ENCODE peak calls at places on chromosomes 4 and X, in six cellular contexts. One of them, this sample, is unnamed.

GRCh38 chr4:181235361-181235760 is 1007.8 kb upstream of the TENM3 start:
- DNase-seq in pancreas: no peak
- DNase-seq in transverse colon: no peak
- DNase-seq in Panc1: no peak
- DNase-seq in tibial artery: no peak
- DNase-seq in A673: no peak
- DNase-seq in this sample: no peak

GRCh38 chr4:25863347-25863784 is 578 bp upstream of the SEL1L3 start:
- DNase-seq in pancreas: peak
- DNase-seq in transverse colon: peak
- DNase-seq in Panc1: no peak
- DNase-seq in tibial artery: no peak
- DNase-seq in A673: no peak
- DNase-seq in this sample: peak

GRCh38 chr4:126701756-126702155 is 931.0 kb upstream of the INTU start:
- DNase-seq in pancreas: no peak
- DNase-seq in transverse colon: no peak
- DNase-seq in Panc1: no peak
- DNase-seq in tibial artery: no peak
- DNase-seq in A673: no peak
- DNase-seq in this sample: no peak

GRCh38 chr4:123386608-123387007 is 10.0 kb upstream of the SPRY1 start:
- DNase-seq in pancreas: no peak
- DNase-seq in transverse colon: no peak
- DNase-seq in Panc1: no peak
- DNase-seq in tibial artery: no peak
- DNase-seq in A673: no peak
- DNase-seq in this sample: no peak

GRCh38 chr4:143773998-143774898 is 73.8 kb upstream of the FREM3 start:
- DNase-seq in pancreas: no peak
- DNase-seq in transverse colon: peak
- DNase-seq in Panc1: peak
- DNase-seq in tibial artery: no peak
- DNase-seq in A673: peak
- DNase-seq in this sample: no peak

GRCh38 chr4:41257901-41258300 is 1.2 kb downstream of the UCHL1 start:
- DNase-seq in pancreas: no peak
- DNase-seq in transverse colon: no peak
- DNase-seq in Panc1: no peak
- DNase-seq in tibial artery: no peak
- DNase-seq in A673: peak
- DNase-seq in this sample: no peak

GRCh38 chr4:109191216-109191615 is 111.2 kb downstream of the COL25A1 start:
- DNase-seq in pancreas: no peak
- DNase-seq in transverse colon: no peak
- DNase-seq in Panc1: no peak
- DNase-seq in tibial artery: no peak
- DNase-seq in A673: no peak
- DNase-seq in this sample: no peak

GRCh38 chrX:30219372-30219771 is 4.0 kb downstream of the MAGEB2 start:
- DNase-seq in pancreas: no peak
- DNase-seq in transverse colon: no peak
- DNase-seq in Panc1: no peak
- DNase-seq in tibial artery: no peak
- DNase-seq in A673: no peak
- DNase-seq in this sample: no peak

GRCh38 chrX:13411496-13412207 is 91.8 kb upstream of the ATXN3L start:
- DNase-seq in pancreas: no peak
- DNase-seq in transverse colon: no peak
- DNase-seq in Panc1: no peak
- DNase-seq in tibial artery: no peak
- DNase-seq in A673: no peak
- DNase-seq in this sample: no peak

GRCh38 chr4:105472871-105473339 is 957 bp downstream of the PPA2 start:
- DNase-seq in pancreas: no peak
- DNase-seq in transverse colon: no peak
- DNase-seq in Panc1: no peak
- DNase-seq in tibial artery: no peak
- DNase-seq in A673: no peak
- DNase-seq in this sample: no peak

GRCh38 chr4:25862411-25863346 is at the start of gene SEL1L3:
- DNase-seq in pancreas: peak
- DNase-seq in transverse colon: peak
- DNase-seq in Panc1: no peak
- DNase-seq in tibial artery: no peak
- DNase-seq in A673: peak
- DNase-seq in this sample: peak

GRCh38 chrX:34563809-34564208 is 93.3 kb downstream of the TMEM47 start:
- DNase-seq in pancreas: no peak
- DNase-seq in transverse colon: no peak
- DNase-seq in Panc1: no peak
- DNase-seq in tibial artery: no peak
- DNase-seq in A673: no peak
- DNase-seq in this sample: no peak

GRCh38 chr4:115687356-115687755 is 573.9 kb upstream of the NDST4 start:
- DNase-seq in pancreas: no peak
- DNase-seq in transverse colon: no peak
- DNase-seq in Panc1: no peak
- DNase-seq in tibial artery: no peak
- DNase-seq in A673: peak
- DNase-seq in this sample: no peak

GRCh38 chrX:115949900-115950822 is 220.4 kb upstream of the AGTR2 start:
- DNase-seq in pancreas: peak
- DNase-seq in transverse colon: peak
- DNase-seq in Panc1: no peak
- DNase-seq in tibial artery: no peak
- DNase-seq in A673: peak
- DNase-seq in this sample: no peak

GRCh38 chr4:97216031-97216430 is 927.2 kb downstream of the STPG2 start:
- DNase-seq in pancreas: no peak
- DNase-seq in transverse colon: no peak
- DNase-seq in Panc1: no peak
- DNase-seq in tibial artery: no peak
- DNase-seq in A673: no peak
- DNase-seq in this sample: no peak

GRCh38 chr4:65799513-65799912 is 129.2 kb upstream of the EPHA5 start:
- DNase-seq in pancreas: no peak
- DNase-seq in transverse colon: no peak
- DNase-seq in Panc1: no peak
- DNase-seq in tibial artery: no peak
- DNase-seq in A673: no peak
- DNase-seq in this sample: no peak

GRCh38 chr4:40559585-40560465 is 69.8 kb downstream of the RBM47 start:
- DNase-seq in pancreas: no peak
- DNase-seq in transverse colon: no peak
- DNase-seq in Panc1: no peak
- DNase-seq in tibial artery: no peak
- DNase-seq in A673: no peak
- DNase-seq in this sample: no peak

GRCh38 chr4:37000281-37000680 is 244.3 kb upstream of the NWD2 start:
- DNase-seq in pancreas: no peak
- DNase-seq in transverse colon: no peak
- DNase-seq in Panc1: no peak
- DNase-seq in tibial artery: no peak
- DNase-seq in A673: no peak
- DNase-seq in this sample: no peak

GRCh38 chr4:7287274-7287917 is 95.1 kb downstream of the SORCS2 start:
- DNase-seq in pancreas: no peak
- DNase-seq in transverse colon: no peak
- DNase-seq in Panc1: no peak
- DNase-seq in tibial artery: no peak
- DNase-seq in A673: no peak
- DNase-seq in this sample: no peak

GRCh38 chr4:101953949-101954348 is 163.4 kb downstream of the BANK1 start:
- DNase-seq in pancreas: no peak
- DNase-seq in transverse colon: no peak
- DNase-seq in Panc1: no peak
- DNase-seq in tibial artery: no peak
- DNase-seq in A673: peak
- DNase-seq in this sample: no peak

GRCh38 chr4:54930226-54930625 is 195.2 kb downstream of the KDR start:
- DNase-seq in pancreas: no peak
- DNase-seq in transverse colon: no peak
- DNase-seq in Panc1: no peak
- DNase-seq in tibial artery: no peak
- DNase-seq in A673: no peak
- DNase-seq in this sample: no peak

GRCh38 chr4:121789960-121790829 is 10.9 kb upstream of the EXOSC9 start:
- DNase-seq in pancreas: no peak
- DNase-seq in transverse colon: no peak
- DNase-seq in Panc1: no peak
- DNase-seq in tibial artery: no peak
- DNase-seq in A673: peak
- DNase-seq in this sample: no peak

GRCh38 chr4:7361256-7361655 is 73.5 kb downstream of the PSAPL1 start:
- DNase-seq in pancreas: no peak
- DNase-seq in transverse colon: no peak
- DNase-seq in Panc1: no peak
- DNase-seq in tibial artery: no peak
- DNase-seq in A673: no peak
- DNase-seq in this sample: no peak

GRCh38 chr4:78608684-78609083 is 57.1 kb downstream of the ANXA3 start:
- DNase-seq in pancreas: no peak
- DNase-seq in transverse colon: no peak
- DNase-seq in Panc1: no peak
- DNase-seq in tibial artery: no peak
- DNase-seq in A673: no peak
- DNase-seq in this sample: no peak

GRCh38 chr4:86043755-86044592 is 315.9 kb downstream of the MAPK10 start:
- DNase-seq in pancreas: no peak
- DNase-seq in transverse colon: no peak
- DNase-seq in Panc1: no peak
- DNase-seq in tibial artery: no peak
- DNase-seq in A673: peak
- DNase-seq in this sample: no peak

GRCh38 chr4:162234595-162234994 is 70.8 kb upstream of the FSTL5 start:
- DNase-seq in pancreas: no peak
- DNase-seq in transverse colon: no peak
- DNase-seq in Panc1: no peak
- DNase-seq in tibial artery: no peak
- DNase-seq in A673: no peak
- DNase-seq in this sample: no peak
- H3K4me3 ChIP-seq in pancreas: no peak
- H3K4me3 ChIP-seq in transverse colon: no peak
- H3K4me3 ChIP-seq in Panc1: no peak
- H3K4me3 ChIP-seq in tibial artery: no peak
- H3K4me3 ChIP-seq in A673: no peak
- H3K4me3 ChIP-seq in this sample: no peak

DNA sequence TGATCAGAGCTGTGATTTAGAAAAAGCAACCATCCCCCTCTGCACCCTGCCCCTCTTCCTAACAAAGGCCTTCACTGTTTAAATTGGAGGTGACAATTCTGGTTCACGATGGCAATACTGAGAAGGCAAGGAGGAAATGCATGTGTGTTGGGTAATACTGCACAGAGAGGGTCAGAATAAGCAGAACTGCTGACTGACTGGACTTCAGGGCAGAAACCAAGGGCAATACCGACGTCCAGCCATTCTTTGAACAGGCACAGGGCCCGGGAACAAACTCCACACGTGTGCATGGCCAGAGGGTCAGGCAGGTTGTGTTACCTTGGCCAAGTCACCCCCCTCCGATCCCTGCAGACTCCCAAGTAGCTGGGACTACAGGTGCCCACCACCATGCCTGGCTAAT is 6.0 kb downstream of the ACSL1 start:
- DNase-seq in pancreas: no peak
- DNase-seq in transverse colon: no peak
- DNase-seq in Panc1: no peak
- DNase-seq in tibial artery: peak
- DNase-seq in A673: no peak
- DNase-seq in this sample: no peak
- H3K4me3 ChIP-seq in pancreas: no peak
- H3K4me3 ChIP-seq in transverse colon: no peak
- H3K4me3 ChIP-seq in Panc1: no peak
- H3K4me3 ChIP-seq in tibial artery: no peak
- H3K4me3 ChIP-seq in A673: no peak
- H3K4me3 ChIP-seq in this sample: no peak

GRCh38 chr4:150581206-150581605 is 745 bp upstream of the MAB21L2 start:
- DNase-seq in pancreas: no peak
- DNase-seq in transverse colon: no peak
- DNase-seq in Panc1: no peak
- DNase-seq in tibial artery: no peak
- DNase-seq in A673: no peak
- DNase-seq in this sample: no peak

GRCh38 chr4:150577786-150578185 is 4.2 kb upstream of the MAB21L2 start:
- DNase-seq in pancreas: no peak
- DNase-seq in transverse colon: no peak
- DNase-seq in Panc1: no peak
- DNase-seq in tibial artery: no peak
- DNase-seq in A673: no peak
- DNase-seq in this sample: no peak

GRCh38 chr4:150579591-150580234 is 2.2 kb upstream of the MAB21L2 start:
- DNase-seq in pancreas: peak
- DNase-seq in transverse colon: no peak
- DNase-seq in Panc1: no peak
- DNase-seq in tibial artery: peak
- DNase-seq in A673: no peak
- DNase-seq in this sample: no peak

GRCh38 chr4:150580244-150580643 is 1.7 kb upstream of the MAB21L2 start:
- DNase-seq in pancreas: no peak
- DNase-seq in transverse colon: no peak
- DNase-seq in Panc1: no peak
- DNase-seq in tibial artery: no peak
- DNase-seq in A673: no peak
- DNase-seq in this sample: no peak

GRCh38 chr4:150578745-150579470 is 3.0 kb upstream of the MAB21L2 start:
- DNase-seq in pancreas: no peak
- DNase-seq in transverse colon: no peak
- DNase-seq in Panc1: no peak
- DNase-seq in tibial artery: no peak
- DNase-seq in A673: no peak
- DNase-seq in this sample: no peak
- H3K4me3 ChIP-seq in pancreas: no peak
- H3K4me3 ChIP-seq in transverse colon: peak
- H3K4me3 ChIP-seq in Panc1: no peak
- H3K4me3 ChIP-seq in tibial artery: peak
- H3K4me3 ChIP-seq in A673: no peak
- H3K4me3 ChIP-seq in this sample: no peak

DNA sequence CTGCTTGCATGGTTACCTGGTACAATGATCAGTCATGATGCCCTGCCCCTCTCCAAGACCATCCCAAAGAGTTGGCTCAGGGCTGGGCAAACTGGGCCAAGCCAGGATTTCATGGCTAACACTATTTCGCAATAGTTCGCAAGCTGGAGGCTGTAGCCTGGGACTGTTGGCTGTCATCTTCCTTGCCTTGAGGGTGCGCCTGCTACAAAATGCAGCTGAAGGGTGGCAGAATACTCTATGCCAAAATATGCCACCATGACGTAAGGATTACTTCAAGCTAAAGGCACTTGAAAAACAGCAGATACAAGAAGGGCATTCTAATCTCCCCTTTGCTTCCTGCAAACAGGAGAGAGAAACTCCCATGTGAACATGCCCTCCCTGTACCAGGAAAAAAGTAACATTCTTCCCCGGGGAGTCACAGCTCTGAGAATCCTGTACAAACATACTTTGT is 21.0 kb downstream of the SAT1 start:
- DNase-seq in pancreas: no peak
- DNase-seq in transverse colon: peak
- DNase-seq in Panc1: no peak
- DNase-seq in tibial artery: peak
- DNase-seq in A673: peak
- DNase-seq in this sample: peak
- H3K4me3 ChIP-seq in pancreas: no peak
- H3K4me3 ChIP-seq in transverse colon: no peak
- H3K4me3 ChIP-seq in Panc1: no peak
- H3K4me3 ChIP-seq in tibial artery: no peak
- H3K4me3 ChIP-seq in A673: no peak
- H3K4me3 ChIP-seq in this sample: no peak

This sample was measured in upper lobe of left lung.